ENCODE peak calls at places on chromosomes 1 and 21, in nine cellular contexts. One of them, this sample, is unnamed.

GRCh38 chr1:205365945-205366463 is 9.3 kb upstream of the KLHDC8A start:
- DNase-seq in stomach: peak; percentile 90
- DNase-seq in HCT116: no peak
- DNase-seq in K562: peak; percentile 19
- DNase-seq in esophagus muscularis mucosa: no peak
- DNase-seq in sigmoid colon: no peak
- DNase-seq in suprapubic skin: peak; percentile 3
- DNase-seq in prostate gland: no peak
- DNase-seq in spleen: no peak
- DNase-seq in this sample: no peak

GRCh38 chr1:3139451-3139852 is 70.4 kb downstream of the PRDM16 start:
- DNase-seq in esophagus muscularis mucosa: no peak
- DNase-seq in sigmoid colon: no peak
- DNase-seq in spleen: no peak
- DNase-seq in HCT116: no peak
- DNase-seq in suprapubic skin: no peak
- DNase-seq in K562: no peak
- DNase-seq in stomach: no peak
- DNase-seq in prostate gland: no peak
- DNase-seq in this sample: no peak

GRCh38 chr1:8816306-8816705 is 1.1 kb downstream of the RERE start:
- DNase-seq in spleen: no peak
- DNase-seq in K562: no peak
- DNase-seq in esophagus muscularis mucosa: no peak
- DNase-seq in sigmoid colon: no peak
- DNase-seq in suprapubic skin: no peak
- DNase-seq in stomach: no peak
- DNase-seq in HCT116: no peak
- DNase-seq in prostate gland: no peak
- DNase-seq in this sample: no peak

GRCh38 chr1:61472876-61473275 is 252.1 kb downstream of the TM2D1 start:
- DNase-seq in spleen: no peak
- DNase-seq in esophagus muscularis mucosa: no peak
- DNase-seq in HCT116: no peak
- DNase-seq in stomach: no peak
- DNase-seq in prostate gland: no peak
- DNase-seq in sigmoid colon: no peak
- DNase-seq in suprapubic skin: no peak
- DNase-seq in K562: no peak
- DNase-seq in this sample: no peak

GRCh38 chr21:16162953-16163352 is 433.2 kb downstream of the USP25 start:
- DNase-seq in sigmoid colon: no peak
- DNase-seq in esophagus muscularis mucosa: no peak
- DNase-seq in suprapubic skin: no peak
- DNase-seq in spleen: no peak
- DNase-seq in prostate gland: no peak
- DNase-seq in K562: no peak
- DNase-seq in HCT116: no peak
- DNase-seq in stomach: no peak
- DNase-seq in this sample: no peak

GRCh38 chr1:50369830-50370229 is 53.4 kb downstream of the DMRTA2 start:
- DNase-seq in stomach: no peak
- DNase-seq in prostate gland: no peak
- DNase-seq in esophagus muscularis mucosa: no peak
- DNase-seq in suprapubic skin: no peak
- DNase-seq in sigmoid colon: no peak
- DNase-seq in spleen: no peak
- DNase-seq in HCT116: no peak
- DNase-seq in K562: no peak
- DNase-seq in this sample: no peak

GRCh38 chr1:16122361-16122881 is 33.4 kb downstream of the EPHA2 start:
- DNase-seq in spleen: peak; percentile 52
- DNase-seq in suprapubic skin: no peak
- DNase-seq in K562: no peak
- DNase-seq in sigmoid colon: no peak
- DNase-seq in HCT116: no peak
- DNase-seq in prostate gland: no peak
- DNase-seq in stomach: no peak
- DNase-seq in esophagus muscularis mucosa: no peak
- DNase-seq in this sample: no peak

GRCh38 chr1:29264773-29265389 is 28.6 kb downstream of the PTPRU start:
- DNase-seq in suprapubic skin: no peak
- DNase-seq in prostate gland: no peak
- DNase-seq in spleen: no peak
- DNase-seq in K562: no peak
- DNase-seq in esophagus muscularis mucosa: no peak
- DNase-seq in stomach: no peak
- DNase-seq in sigmoid colon: no peak
- DNase-seq in HCT116: no peak
- DNase-seq in this sample: no peak

GRCh38 chr21:41241341-41241740 is 73.4 kb downstream of the BACE2 start:
- DNase-seq in K562: no peak
- DNase-seq in suprapubic skin: no peak
- DNase-seq in prostate gland: no peak
- DNase-seq in sigmoid colon: no peak
- DNase-seq in spleen: no peak
- DNase-seq in stomach: no peak
- DNase-seq in HCT116: no peak
- DNase-seq in esophagus muscularis mucosa: no peak
- DNase-seq in this sample: no peak

GRCh38 chr1:66550243-66550642 is 16.3 kb downstream of the SGIP1 start:
- DNase-seq in K562: no peak
- DNase-seq in esophagus muscularis mucosa: no peak
- DNase-seq in prostate gland: no peak
- DNase-seq in HCT116: no peak
- DNase-seq in spleen: no peak
- DNase-seq in sigmoid colon: no peak
- DNase-seq in stomach: no peak
- DNase-seq in suprapubic skin: no peak
- DNase-seq in this sample: no peak
- TF ChIP-seq POLR2A in K562: no peak
- TF ChIP-seq POLR2A in esophagus muscularis mucosa: no peak
- TF ChIP-seq POLR2A in prostate gland: no peak
- TF ChIP-seq POLR2A in HCT116: no peak
- TF ChIP-seq POLR2A in spleen: no peak
- TF ChIP-seq POLR2A in sigmoid colon: no peak
- TF ChIP-seq POLR2A in stomach: no peak
- TF ChIP-seq POLR2A in suprapubic skin: no peak
- TF ChIP-seq POLR2A in this sample: no peak

GRCh38 chr1:44033756-44034155 is 2.5 kb upstream of the SLC6A9 start:
- DNase-seq in sigmoid colon: peak; percentile 59
- DNase-seq in K562: no peak
- DNase-seq in esophagus muscularis mucosa: no peak
- DNase-seq in HCT116: no peak
- DNase-seq in stomach: no peak
- DNase-seq in spleen: no peak
- DNase-seq in prostate gland: no peak
- DNase-seq in suprapubic skin: peak; percentile 51
- DNase-seq in this sample: no peak

GRCh38 chr1:44033041-44033575 is 1.8 kb upstream of the SLC6A9 start:
- DNase-seq in esophagus muscularis mucosa: no peak
- DNase-seq in HCT116: no peak
- DNase-seq in spleen: no peak
- DNase-seq in sigmoid colon: peak; percentile 30
- DNase-seq in stomach: no peak
- DNase-seq in K562: no peak
- DNase-seq in suprapubic skin: peak; percentile 49
- DNase-seq in prostate gland: no peak
- DNase-seq in this sample: no peak

GRCh38 chr1:44030606-44031050 is 634 bp downstream of the SLC6A9 start:
- DNase-seq in spleen: peak; percentile 89
- DNase-seq in stomach: no peak
- DNase-seq in K562: peak; percentile 58
- DNase-seq in suprapubic skin: no peak
- DNase-seq in esophagus muscularis mucosa: no peak
- DNase-seq in prostate gland: no peak
- DNase-seq in sigmoid colon: peak; percentile 77
- DNase-seq in HCT116: no peak
- DNase-seq in this sample: no peak

GRCh38 chr1:44031051-44031899 is at the start of gene SLC6A9:
- DNase-seq in sigmoid colon: peak; percentile 91
- DNase-seq in spleen: peak; percentile 82
- DNase-seq in esophagus muscularis mucosa: no peak
- DNase-seq in prostate gland: peak; percentile 47
- DNase-seq in suprapubic skin: peak; percentile 76
- DNase-seq in K562: peak; percentile 73
- DNase-seq in HCT116: no peak
- DNase-seq in stomach: peak; percentile 69
- DNase-seq in this sample: no peak

DNA sequence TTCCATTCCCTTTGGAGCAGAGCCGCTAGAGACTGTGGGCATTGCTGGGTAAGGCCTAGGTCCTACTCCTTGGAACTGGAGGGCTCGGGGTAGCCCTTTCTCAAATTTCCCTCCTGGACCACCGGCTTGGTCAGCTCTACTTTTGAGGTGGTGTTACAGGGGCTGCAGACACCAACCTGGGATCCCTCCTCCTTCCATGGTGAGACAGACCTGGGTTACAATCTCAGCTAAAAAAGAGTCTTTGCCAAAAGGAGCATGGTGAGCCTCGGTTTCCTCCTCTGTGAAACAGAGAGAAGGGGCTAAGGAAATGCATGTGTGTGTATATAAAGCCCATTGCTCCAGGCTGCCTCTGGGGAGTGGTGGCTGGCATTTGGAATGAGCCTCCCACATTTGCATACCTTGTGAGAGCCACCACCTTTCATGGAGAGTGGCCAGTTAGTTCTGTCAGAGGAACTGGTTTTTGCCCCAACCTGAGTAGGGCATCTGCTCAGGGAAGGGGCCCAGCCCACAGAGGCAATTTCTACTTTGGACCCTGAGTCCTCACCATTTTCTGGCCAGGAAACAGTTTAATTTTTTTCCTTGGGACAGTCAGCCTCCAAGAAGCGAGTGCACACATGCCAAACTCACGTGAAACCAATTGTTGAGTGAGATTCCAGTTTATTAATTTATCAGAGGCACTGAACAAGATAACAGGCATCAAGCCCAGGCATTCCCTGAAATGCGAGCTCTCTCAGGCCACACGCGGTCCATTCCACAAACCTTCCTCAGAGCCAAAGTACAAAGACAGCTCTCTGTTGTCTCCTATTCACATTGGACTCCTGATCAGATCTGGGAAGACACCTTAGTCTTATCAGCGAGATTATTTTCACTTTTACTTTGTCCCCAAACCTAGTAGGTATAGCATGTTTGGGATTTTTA is 897 bp upstream of the SLC6A9 start:
- DNase-seq in suprapubic skin: peak; percentile 51
- DNase-seq in spleen: no peak
- DNase-seq in sigmoid colon: peak; percentile 49
- DNase-seq in K562: no peak
- DNase-seq in stomach: peak; percentile 55
- DNase-seq in prostate gland: no peak
- DNase-seq in HCT116: no peak
- DNase-seq in esophagus muscularis mucosa: no peak
- DNase-seq in this sample: no peak
- H3K27ac ChIP-seq in suprapubic skin: peak overlapping the region; percentile 89
- H3K27ac ChIP-seq in spleen: no peak overlapping the region
- H3K27ac ChIP-seq in sigmoid colon: peak overlapping the region; percentile 86
- H3K27ac ChIP-seq in K562: peak overlapping the region; percentile 6
- H3K27ac ChIP-seq in stomach: peak overlapping the region; percentile 17
- H3K27ac ChIP-seq in prostate gland: peak overlapping the region; percentile 87
- H3K27ac ChIP-seq in HCT116: peak overlapping the region; percentile 91
- H3K27ac ChIP-seq in esophagus muscularis mucosa: peak overlapping the region; percentile 90
- H3K27ac ChIP-seq in this sample: peak overlapping the region; percentile 89

GRCh38 chr1:230851291-230851691 is 17.0 kb downstream of the C1orf198 start:
- DNase-seq in prostate gland: no peak
- DNase-seq in sigmoid colon: no peak
- DNase-seq in stomach: no peak
- DNase-seq in spleen: no peak
- DNase-seq in esophagus muscularis mucosa: no peak
- DNase-seq in HCT116: no peak
- DNase-seq in K562: no peak
- DNase-seq in suprapubic skin: no peak
- DNase-seq in this sample: no peak

GRCh38 chr1:230850547-230850946 is 17.8 kb downstream of the C1orf198 start:
- DNase-seq in esophagus muscularis mucosa: no peak
- DNase-seq in prostate gland: no peak
- DNase-seq in sigmoid colon: no peak
- DNase-seq in stomach: no peak
- DNase-seq in suprapubic skin: no peak
- DNase-seq in spleen: no peak
- DNase-seq in K562: no peak
- DNase-seq in HCT116: no peak
- DNase-seq in this sample: no peak

GRCh38 chr1:230848235-230848634 is 20.1 kb downstream of the C1orf198 start:
- DNase-seq in K562: no peak
- DNase-seq in spleen: no peak
- DNase-seq in suprapubic skin: no peak
- DNase-seq in esophagus muscularis mucosa: no peak
- DNase-seq in HCT116: no peak
- DNase-seq in stomach: no peak
- DNase-seq in prostate gland: no peak
- DNase-seq in sigmoid colon: no peak
- DNase-seq in this sample: no peak

GRCh38 chr1:230852959-230853358 is 15.4 kb downstream of the C1orf198 start:
- DNase-seq in suprapubic skin: no peak
- DNase-seq in K562: no peak
- DNase-seq in HCT116: no peak
- DNase-seq in stomach: no peak
- DNase-seq in sigmoid colon: no peak
- DNase-seq in prostate gland: no peak
- DNase-seq in esophagus muscularis mucosa: no peak
- DNase-seq in spleen: no peak
- DNase-seq in this sample: no peak

DNA sequence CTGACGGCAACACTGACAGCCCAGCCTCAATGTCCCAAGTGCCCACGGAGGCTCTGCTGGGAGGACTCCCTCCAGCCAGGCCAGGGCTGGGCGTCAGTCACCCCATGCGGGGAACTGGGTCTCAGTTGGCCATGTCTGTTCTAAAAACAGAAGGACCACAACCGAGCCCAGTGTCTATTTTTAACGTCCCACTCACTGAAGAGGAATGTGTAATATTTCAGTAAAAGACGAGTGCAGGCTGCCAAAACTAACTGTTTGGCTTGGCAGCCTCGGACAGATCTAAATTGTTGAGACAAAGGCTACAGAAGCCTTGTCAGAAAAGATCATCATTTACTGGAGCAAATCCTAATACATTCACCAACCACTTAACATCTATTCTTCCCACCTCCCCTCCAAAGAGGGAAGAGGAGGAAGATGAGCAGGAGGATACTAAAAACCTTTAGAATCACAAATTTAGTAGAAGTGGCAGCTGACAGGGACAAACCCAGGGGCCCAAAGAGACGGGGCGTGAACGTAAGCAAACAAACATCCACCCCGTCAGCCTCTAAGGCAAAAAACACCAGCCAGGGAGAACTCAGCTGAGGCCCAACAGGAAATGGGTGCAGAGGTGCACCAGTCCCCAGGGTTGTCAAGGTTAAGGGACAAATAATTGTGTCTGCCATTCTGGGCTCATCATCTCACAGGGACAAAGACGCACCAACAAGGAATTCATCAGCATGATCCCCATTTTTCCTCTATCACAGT is 18.7 kb downstream of the C1orf198 start:
- DNase-seq in K562: no peak
- DNase-seq in spleen: no peak
- DNase-seq in stomach: no peak
- DNase-seq in prostate gland: peak; percentile 68
- DNase-seq in HCT116: no peak
- DNase-seq in esophagus muscularis mucosa: no peak
- DNase-seq in sigmoid colon: peak; percentile 84
- DNase-seq in suprapubic skin: no peak
- DNase-seq in this sample: no peak
- TF ChIP-seq POLR2AphosphoS5 in K562: no peak
- TF ChIP-seq POLR2AphosphoS5 in spleen: peak; percentile 15
- TF ChIP-seq POLR2AphosphoS5 in stomach: peak; percentile 61
- TF ChIP-seq POLR2AphosphoS5 in prostate gland: peak; percentile 70
- TF ChIP-seq POLR2AphosphoS5 in HCT116: no peak
- TF ChIP-seq POLR2AphosphoS5 in esophagus muscularis mucosa: peak; percentile 74
- TF ChIP-seq POLR2AphosphoS5 in sigmoid colon: peak; percentile 53
- TF ChIP-seq POLR2AphosphoS5 in suprapubic skin: no peak
- TF ChIP-seq POLR2AphosphoS5 in this sample: peak; percentile 57

GRCh38 chr1:89524369-89525168 is at the start of gene LRRC8B:
- DNase-seq in suprapubic skin: peak; percentile 91
- DNase-seq in esophagus muscularis mucosa: peak; percentile 95
- DNase-seq in K562: peak; percentile 92
- DNase-seq in stomach: peak; percentile 92
- DNase-seq in sigmoid colon: peak; percentile 92
- DNase-seq in prostate gland: peak; percentile 91
- DNase-seq in spleen: peak; percentile 99
- DNase-seq in HCT116: peak; percentile 74
- DNase-seq in this sample: no peak
- TF ChIP-seq POLR2A in suprapubic skin: peak; percentile 69
- TF ChIP-seq POLR2A in esophagus muscularis mucosa: peak; percentile 19
- TF ChIP-seq POLR2A in K562: peak; percentile 94
- TF ChIP-seq POLR2A in stomach: peak; percentile 55
- TF ChIP-seq POLR2A in sigmoid colon: no peak
- TF ChIP-seq POLR2A in prostate gland: peak; percentile 76
- TF ChIP-seq POLR2A in spleen: peak; percentile 41
- TF ChIP-seq POLR2A in HCT116: peak; percentile 58
- TF ChIP-seq POLR2A in this sample: peak; percentile 38

This sample was measured in vagina.